ENCODE peak calls at places on chromosomes 6 and 20, in eight cellular contexts. One of them, this sample, is unnamed.

GRCh38 chr6:12009180-12009748 is 2.8 kb upstream of the HIVEP1 start:
- DNase-seq in colonic mucosa: no peak
- DNase-seq in GM23338: no peak
- DNase-seq in foreskin fibroblast: peak; percentile 45
- DNase-seq in coronary artery: peak; percentile 79
- DNase-seq in GM13976: peak; percentile 14
- DNase-seq in Calu3: no peak
- DNase-seq in heart right ventricle: no peak
- DNase-seq in this sample: peak; percentile 11

GRCh38 chr20:46365483-46366215 is 40.8 kb downstream of the ELMO2 start:
- DNase-seq in heart right ventricle: no peak
- DNase-seq in GM23338: no peak
- DNase-seq in coronary artery: no peak
- DNase-seq in Calu3: no peak
- DNase-seq in colonic mucosa: no peak
- DNase-seq in GM13976: no peak
- DNase-seq in foreskin fibroblast: no peak
- DNase-seq in this sample: no peak

GRCh38 chr6:132937466-132937906 is 123.1 kb downstream of the RPS12 start:
- DNase-seq in colonic mucosa: peak; percentile 30
- DNase-seq in GM23338: peak; percentile 94
- DNase-seq in heart right ventricle: no peak
- DNase-seq in GM13976: peak; percentile 22
- DNase-seq in foreskin fibroblast: no peak
- DNase-seq in coronary artery: no peak
- DNase-seq in Calu3: peak; percentile 80
- DNase-seq in this sample: peak; percentile 69

GRCh38 chr6:15283986-15284361 is 38.1 kb downstream of the JARID2 start:
- DNase-seq in GM13976: no peak
- DNase-seq in colonic mucosa: no peak
- DNase-seq in GM23338: no peak
- DNase-seq in foreskin fibroblast: no peak
- DNase-seq in heart right ventricle: no peak
- DNase-seq in coronary artery: no peak
- DNase-seq in Calu3: no peak
- DNase-seq in this sample: peak; percentile 79

GRCh38 chr6:56091159-56091869 is 156.1 kb downstream of the COL21A1 start:
- DNase-seq in GM13976: no peak
- DNase-seq in coronary artery: no peak
- DNase-seq in Calu3: peak; percentile 4
- DNase-seq in GM23338: no peak
- DNase-seq in colonic mucosa: no peak
- DNase-seq in heart right ventricle: no peak
- DNase-seq in foreskin fibroblast: peak; percentile 71
- DNase-seq in this sample: peak; percentile 96

GRCh38 chr6:113626470-113626869 is 230.7 kb upstream of the MARCKS start:
- DNase-seq in coronary artery: no peak
- DNase-seq in foreskin fibroblast: no peak
- DNase-seq in GM13976: no peak
- DNase-seq in colonic mucosa: no peak
- DNase-seq in GM23338: no peak
- DNase-seq in heart right ventricle: no peak
- DNase-seq in Calu3: no peak
- DNase-seq in this sample: no peak

GRCh38 chr6:9121551-9121950 is 686.2 kb upstream of the SLC35B3 start:
- DNase-seq in heart right ventricle: no peak
- DNase-seq in Calu3: no peak
- DNase-seq in foreskin fibroblast: peak; percentile 79
- DNase-seq in GM13976: no peak
- DNase-seq in coronary artery: no peak
- DNase-seq in colonic mucosa: no peak
- DNase-seq in GM23338: no peak
- DNase-seq in this sample: no peak

GRCh38 chr6:157760589-157761330 is 62.3 kb upstream of the SNX9 start:
- DNase-seq in coronary artery: no peak
- DNase-seq in GM23338: no peak
- DNase-seq in Calu3: peak; percentile 12
- DNase-seq in foreskin fibroblast: peak; percentile 73
- DNase-seq in heart right ventricle: no peak
- DNase-seq in colonic mucosa: no peak
- DNase-seq in GM13976: no peak
- DNase-seq in this sample: peak; percentile 86

GRCh38 chr6:7723041-7723447 is 2.9 kb upstream of the BMP6 start:
- DNase-seq in heart right ventricle: peak; percentile 72
- DNase-seq in GM13976: peak; percentile 58
- DNase-seq in foreskin fibroblast: peak; percentile 52
- DNase-seq in coronary artery: no peak
- DNase-seq in Calu3: peak; percentile 68
- DNase-seq in GM23338: peak; percentile 92
- DNase-seq in colonic mucosa: peak; percentile 82
- DNase-seq in this sample: peak; percentile 93

GRCh38 chr6:14661188-14661587 is 543.6 kb downstream of the CD83 start:
- DNase-seq in GM13976: peak; percentile 29
- DNase-seq in foreskin fibroblast: no peak
- DNase-seq in GM23338: no peak
- DNase-seq in heart right ventricle: no peak
- DNase-seq in Calu3: no peak
- DNase-seq in colonic mucosa: no peak
- DNase-seq in coronary artery: no peak
- DNase-seq in this sample: peak; percentile 56

GRCh38 chr6:123053602-123054225 is 57.7 kb downstream of the CLVS2 start:
- DNase-seq in Calu3: no peak
- DNase-seq in heart right ventricle: no peak
- DNase-seq in GM13976: no peak
- DNase-seq in GM23338: no peak
- DNase-seq in foreskin fibroblast: no peak
- DNase-seq in colonic mucosa: no peak
- DNase-seq in coronary artery: no peak
- DNase-seq in this sample: no peak

GRCh38 chr6:16669227-16669626 is 92.0 kb downstream of the ATXN1 start:
- DNase-seq in heart right ventricle: no peak
- DNase-seq in GM13976: no peak
- DNase-seq in coronary artery: no peak
- DNase-seq in foreskin fibroblast: no peak
- DNase-seq in colonic mucosa: no peak
- DNase-seq in Calu3: peak; percentile 36
- DNase-seq in GM23338: no peak
- DNase-seq in this sample: peak; percentile 81

GRCh38 chr20:17315491-17316231 is 88.8 kb downstream of the PCSK2 start:
- DNase-seq in GM13976: no peak
- DNase-seq in colonic mucosa: no peak
- DNase-seq in heart right ventricle: no peak
- DNase-seq in Calu3: peak; percentile 0
- DNase-seq in coronary artery: no peak
- DNase-seq in foreskin fibroblast: no peak
- DNase-seq in GM23338: peak; percentile 24
- DNase-seq in this sample: no peak

GRCh38 chr20:19735446-19735845 is 22.6 kb upstream of the RIN2 start:
- DNase-seq in GM23338: no peak
- DNase-seq in GM13976: no peak
- DNase-seq in coronary artery: peak; percentile 87
- DNase-seq in foreskin fibroblast: peak; percentile 88
- DNase-seq in Calu3: peak; percentile 43
- DNase-seq in heart right ventricle: peak; percentile 65
- DNase-seq in colonic mucosa: peak; percentile 82
- DNase-seq in this sample: peak; percentile 86

GRCh38 chr6:136889271-136890193 is 32.6 kb upstream of the SLC35D3 start:
- DNase-seq in GM23338: no peak
- DNase-seq in Calu3: no peak
- DNase-seq in GM13976: no peak
- DNase-seq in heart right ventricle: no peak
- DNase-seq in coronary artery: no peak
- DNase-seq in foreskin fibroblast: no peak
- DNase-seq in colonic mucosa: no peak
- DNase-seq in this sample: no peak

GRCh38 chr6:147699637-147700036 is 191.1 kb downstream of the SAMD5 start:
- DNase-seq in GM13976: no peak
- DNase-seq in GM23338: no peak
- DNase-seq in foreskin fibroblast: peak; percentile 66
- DNase-seq in Calu3: no peak
- DNase-seq in heart right ventricle: no peak
- DNase-seq in colonic mucosa: no peak
- DNase-seq in coronary artery: no peak
- DNase-seq in this sample: peak; percentile 57

GRCh38 chr6:88780714-88781389 is 182.6 kb downstream of the RNGTT start:
- DNase-seq in colonic mucosa: peak; percentile 36
- DNase-seq in Calu3: peak; percentile 58
- DNase-seq in GM23338: peak; percentile 88
- DNase-seq in foreskin fibroblast: peak; percentile 30
- DNase-seq in GM13976: no peak
- DNase-seq in coronary artery: no peak
- DNase-seq in heart right ventricle: no peak
- DNase-seq in this sample: peak; percentile 86

GRCh38 chr20:53949319-53949839 is 121.0 kb downstream of the BCAS1 start:
- DNase-seq in coronary artery: no peak
- DNase-seq in colonic mucosa: no peak
- DNase-seq in heart right ventricle: peak; percentile 38
- DNase-seq in Calu3: peak; percentile 61
- DNase-seq in GM23338: no peak
- DNase-seq in foreskin fibroblast: peak; percentile 91
- DNase-seq in GM13976: peak; percentile 54
- DNase-seq in this sample: peak; percentile 82

GRCh38 chr6:20946037-20946436 is 411.8 kb downstream of the CDKAL1 start:
- DNase-seq in GM23338: peak; percentile 46
- DNase-seq in coronary artery: no peak
- DNase-seq in GM13976: peak; percentile 40
- DNase-seq in foreskin fibroblast: peak; percentile 28
- DNase-seq in heart right ventricle: no peak
- DNase-seq in colonic mucosa: no peak
- DNase-seq in Calu3: no peak
- DNase-seq in this sample: peak; percentile 73
- TF ChIP-seq CTCF in GM23338: peak; percentile 39
- TF ChIP-seq CTCF in coronary artery: no peak
- TF ChIP-seq CTCF in GM13976: no peak
- TF ChIP-seq CTCF in foreskin fibroblast: peak; percentile 13
- TF ChIP-seq CTCF in heart right ventricle: no peak
- TF ChIP-seq CTCF in colonic mucosa: no peak
- TF ChIP-seq CTCF in Calu3: peak; percentile 15
- TF ChIP-seq CTCF in this sample: peak; percentile 50

DNA sequence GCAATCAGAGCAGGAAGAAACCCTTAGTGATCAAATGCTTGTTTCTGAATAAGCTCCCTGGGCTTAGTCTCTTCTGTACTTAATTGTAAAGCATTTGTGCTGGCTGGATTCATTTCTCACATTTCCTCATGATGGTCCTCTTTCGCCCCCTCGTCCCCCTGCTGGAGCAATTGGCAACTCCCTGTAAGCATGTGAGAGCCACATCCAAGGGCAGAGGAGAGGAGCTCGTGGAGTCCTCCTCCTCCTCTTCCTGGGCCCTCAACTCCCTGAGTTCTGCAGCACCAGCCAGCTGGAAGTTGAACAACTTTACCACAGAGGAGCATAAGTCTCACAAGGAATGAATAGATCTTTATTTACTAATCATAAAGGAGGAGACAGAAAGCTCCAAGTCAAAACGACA is 12.6 kb downstream of the ANKEF1 start:
- DNase-seq in colonic mucosa: no peak
- DNase-seq in GM13976: no peak
- DNase-seq in coronary artery: no peak
- DNase-seq in GM23338: peak; percentile 80
- DNase-seq in Calu3: peak; percentile 9
- DNase-seq in foreskin fibroblast: no peak
- DNase-seq in heart right ventricle: no peak
- DNase-seq in this sample: peak; percentile 16
- TF ChIP-seq CTCF in colonic mucosa: no peak
- TF ChIP-seq CTCF in GM13976: no peak
- TF ChIP-seq CTCF in coronary artery: no peak
- TF ChIP-seq CTCF in GM23338: peak; percentile 55
- TF ChIP-seq CTCF in Calu3: no peak
- TF ChIP-seq CTCF in foreskin fibroblast: no peak
- TF ChIP-seq CTCF in heart right ventricle: no peak
- TF ChIP-seq CTCF in this sample: peak; percentile 36

GRCh38 chr6:33187809-33188208 is 4.5 kb downstream of the COL11A2 start:
- DNase-seq in heart right ventricle: no peak
- DNase-seq in colonic mucosa: no peak
- DNase-seq in Calu3: no peak
- DNase-seq in GM13976: no peak
- DNase-seq in GM23338: no peak
- DNase-seq in foreskin fibroblast: no peak
- DNase-seq in coronary artery: no peak
- DNase-seq in this sample: no peak
- TF ChIP-seq CTCF in heart right ventricle: no peak
- TF ChIP-seq CTCF in colonic mucosa: no peak
- TF ChIP-seq CTCF in Calu3: no peak
- TF ChIP-seq CTCF in GM13976: no peak
- TF ChIP-seq CTCF in GM23338: no peak
- TF ChIP-seq CTCF in foreskin fibroblast: no peak
- TF ChIP-seq CTCF in coronary artery: no peak
- TF ChIP-seq CTCF in this sample: no peak

GRCh38 chr6:18600236-18600635 is 213.1 kb downstream of the RNF144B start:
- DNase-seq in foreskin fibroblast: no peak
- DNase-seq in GM13976: no peak
- DNase-seq in GM23338: no peak
- DNase-seq in Calu3: no peak
- DNase-seq in coronary artery: no peak
- DNase-seq in colonic mucosa: no peak
- DNase-seq in heart right ventricle: no peak
- DNase-seq in this sample: no peak

GRCh38 chr6:18601515-18602035 is 214.4 kb downstream of the RNF144B start:
- DNase-seq in GM13976: no peak
- DNase-seq in GM23338: no peak
- DNase-seq in heart right ventricle: no peak
- DNase-seq in colonic mucosa: no peak
- DNase-seq in foreskin fibroblast: no peak
- DNase-seq in Calu3: no peak
- DNase-seq in coronary artery: no peak
- DNase-seq in this sample: no peak

GRCh38 chr6:18596529-18596835 is 209.3 kb downstream of the RNF144B start:
- DNase-seq in GM23338: no peak
- DNase-seq in coronary artery: no peak
- DNase-seq in Calu3: no peak
- DNase-seq in GM13976: no peak
- DNase-seq in colonic mucosa: no peak
- DNase-seq in foreskin fibroblast: no peak
- DNase-seq in heart right ventricle: no peak
- DNase-seq in this sample: no peak

GRCh38 chr6:18598865-18599264 is 211.7 kb downstream of the RNF144B start:
- DNase-seq in heart right ventricle: no peak
- DNase-seq in coronary artery: no peak
- DNase-seq in GM13976: no peak
- DNase-seq in Calu3: no peak
- DNase-seq in colonic mucosa: no peak
- DNase-seq in foreskin fibroblast: no peak
- DNase-seq in GM23338: no peak
- DNase-seq in this sample: no peak

DNA sequence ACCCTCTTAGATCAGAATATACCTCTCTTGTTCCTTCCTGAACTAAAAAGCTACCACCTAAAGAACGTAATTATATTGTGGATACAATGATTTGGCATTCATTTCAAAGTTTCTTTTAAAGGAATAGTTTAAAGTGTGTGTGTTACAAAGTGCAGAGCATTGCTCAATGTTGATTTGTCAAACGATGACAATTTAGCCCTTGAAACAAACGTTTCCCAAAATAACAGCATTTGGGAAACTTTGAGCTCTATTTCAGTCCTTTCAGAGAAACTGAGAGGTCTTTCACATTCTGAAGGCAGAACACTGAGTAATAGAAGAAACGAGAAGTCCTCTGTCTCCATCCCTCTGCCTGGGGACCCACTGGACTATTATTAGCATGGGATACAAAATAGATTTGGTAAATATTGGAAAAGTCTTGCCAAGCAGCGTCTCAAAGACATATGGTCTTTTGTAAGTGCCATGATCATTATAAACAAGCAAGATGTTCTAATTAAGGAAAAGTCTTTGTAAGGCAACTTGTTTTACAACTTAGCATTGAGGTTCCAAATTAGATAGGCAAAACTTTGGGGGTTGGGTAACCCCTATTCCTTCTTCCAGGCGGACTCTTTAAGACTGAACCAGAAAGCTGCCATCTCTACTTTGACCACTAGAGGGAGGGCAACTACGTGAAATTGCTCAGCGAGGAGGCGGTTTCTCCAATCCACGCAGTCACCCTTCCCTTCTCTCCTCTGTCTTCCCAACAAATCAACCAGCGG is 208.8 kb downstream of the RNF144B start:
- DNase-seq in Calu3: peak; percentile 55
- DNase-seq in heart right ventricle: no peak
- DNase-seq in foreskin fibroblast: peak; percentile 60
- DNase-seq in coronary artery: no peak
- DNase-seq in GM23338: peak; percentile 93
- DNase-seq in GM13976: peak; percentile 40
- DNase-seq in colonic mucosa: peak; percentile 73
- DNase-seq in this sample: peak; percentile 83
- TF ChIP-seq CTCF in Calu3: peak; percentile 58
- TF ChIP-seq CTCF in heart right ventricle: peak; percentile 95
- TF ChIP-seq CTCF in foreskin fibroblast: peak; percentile 93
- TF ChIP-seq CTCF in coronary artery: peak; percentile 86
- TF ChIP-seq CTCF in GM23338: peak; percentile 96
- TF ChIP-seq CTCF in GM13976: peak; percentile 79
- TF ChIP-seq CTCF in colonic mucosa: peak; percentile 88
- TF ChIP-seq CTCF in this sample: peak; percentile 97

This sample was measured in choroid plexus epithelial cell.